ENCODE peak calls at places on chromosomes 7 and 10, in four cellular contexts. J is endodermal cell, R is left ventricle myocardium inferior, H is AG04450. C is an unnamed sample.

GRCh38 chr10:11631890-11632587 is 20.6 kb upstream of the USP6NL start:
- DNase-seq in J (no peak), R (no peak), H (no peak), C (no peak)

GRCh38 chr10:13056461-13057077 is 43.4 kb upstream of the OPTN start:
- DNase-seq in J (peak; percentile 69), H (peak; percentile 4), R (no peak), C (peak; percentile 43)

GRCh38 chr10:33347227-33347626 is 12.8 kb upstream of the NRP1 start:
- DNase-seq in H (no peak), J (no peak), R (no peak), C (no peak)

GRCh38 chr10:70906953-70907618 is 18.7 kb upstream of the PCBD1 start:
- DNase-seq in J (no peak), H (no peak), R (no peak), C (no peak)

GRCh38 chr7:28078036-28078901 is 102.3 kb downstream of the JAZF1 start:
- DNase-seq in R (no peak), H (no peak), J (no peak), C (no peak)

GRCh38 chr7:78714302-78714857 is 739.1 kb downstream of the MAGI2 start:
- DNase-seq in R (no peak), J (no peak), H (no peak), C (no peak)

GRCh38 chr7:8155836-8156235 is 106.1 kb downstream of the ICA1 start:
- DNase-seq in R (no peak), H (no peak), J (no peak), C (no peak)

GRCh38 chr7:1197997-1198632 is 34.6 kb upstream of the UNCX start:
- DNase-seq in J (no peak), R (no peak), H (peak; percentile 79), C (no peak)

GRCh38 chr10:96614515-96614914 is 27.7 kb upstream of the TM9SF3 start:
- DNase-seq in J (no peak), R (no peak), H (peak; percentile 15), C (no peak)

GRCh38 chr7:103446046-103446520 is at the start of gene SLC26A5:
- DNase-seq in H (no peak), R (no peak), J (peak; percentile 89), C (peak; percentile 25)

GRCh38 chr7:50505553-50505952 is 55.4 kb upstream of the FIGNL1 start:
- DNase-seq in H (no peak), R (no peak), J (no peak), C (no peak)

GRCh38 chr10:101938316-101939272 is 95.0 kb upstream of the KCNIP2 start:
- DNase-seq in R (no peak), J (no peak), H (peak; percentile 82), C (peak; percentile 19)

GRCh38 chr7:102106625-102107024 is 180.0 kb upstream of the SH2B2 start:
- DNase-seq in J (peak; percentile 35), H (no peak), R (no peak), C (no peak)

GRCh38 chr7:127251458-127252379 is 1.0 kb downstream of the GRM8 start:
- DNase-seq in H (no peak), J (peak; percentile 73), R (no peak), C (no peak)

GRCh38 chr10:70773965-70774809 is 11.0 kb downstream of the TBATA start:
- DNase-seq in J (peak; percentile 38), R (no peak), H (no peak), C (peak; percentile 9)

GRCh38 chr10:48770558-48771089 is 86.0 kb downstream of the WDFY4 start:
- DNase-seq in H (no peak), R (no peak), J (no peak), C (no peak)

GRCh38 chr7:17674956-17675300 is 265.4 kb downstream of the SNX13 start:
- DNase-seq in J (no peak), H (no peak), R (no peak), C (no peak)

GRCh38 chr7:129882531-129882930 is 70.2 kb downstream of the UBE2H start:
- DNase-seq in R (no peak), J (no peak), H (no peak), C (no peak)

GRCh38 chr7:22561895-22562593 is 62.1 kb upstream of the STEAP1B start:
- DNase-seq in J (peak; percentile 71), H (no peak), R (no peak), C (no peak)

GRCh38 chr7:55109384-55110167 is 90.8 kb downstream of the EGFR start:
- DNase-seq in H (no peak), R (no peak), J (no peak), C (no peak)

GRCh38 chr10:75407716-75408511 is 6.3 kb upstream of the ZNF503 start:
- DNase-seq in H (no peak), J (peak; percentile 83), R (peak; percentile 60), C (peak; percentile 57)

GRCh38 chr7:79709574-79710409 is 256.3 kb upstream of the MAGI2 start:
- DNase-seq in H (no peak), J (peak; percentile 54), R (no peak), C (no peak)

GRCh38 chr10:63286754-63287264 is 153.7 kb downstream of the NRBF2 start:
- DNase-seq in H (no peak), R (no peak), J (no peak), C (no peak)

GRCh38 chr7:136533732-136534131 is 334.7 kb upstream of the CHRM2 start:
- DNase-seq in J (peak; percentile 69), R (no peak), H (no peak), C (no peak)

GRCh38 chr7:44103941-44104879 is at the start of gene AEBP1:
- DNase-seq in R (no peak), H (no peak), J (peak; percentile 86), C (no peak)

GRCh38 chr10:78038105-78038504 is 4.4 kb downstream of the RPS24 start:
- DNase-seq in H (no peak), J (no peak), R (no peak), C (no peak)
- H3K27ac ChIP-seq in H (no peak overlapping the region), J (no peak overlapping the region), R (no peak overlapping the region), C (no peak overlapping the region)

DNA sequence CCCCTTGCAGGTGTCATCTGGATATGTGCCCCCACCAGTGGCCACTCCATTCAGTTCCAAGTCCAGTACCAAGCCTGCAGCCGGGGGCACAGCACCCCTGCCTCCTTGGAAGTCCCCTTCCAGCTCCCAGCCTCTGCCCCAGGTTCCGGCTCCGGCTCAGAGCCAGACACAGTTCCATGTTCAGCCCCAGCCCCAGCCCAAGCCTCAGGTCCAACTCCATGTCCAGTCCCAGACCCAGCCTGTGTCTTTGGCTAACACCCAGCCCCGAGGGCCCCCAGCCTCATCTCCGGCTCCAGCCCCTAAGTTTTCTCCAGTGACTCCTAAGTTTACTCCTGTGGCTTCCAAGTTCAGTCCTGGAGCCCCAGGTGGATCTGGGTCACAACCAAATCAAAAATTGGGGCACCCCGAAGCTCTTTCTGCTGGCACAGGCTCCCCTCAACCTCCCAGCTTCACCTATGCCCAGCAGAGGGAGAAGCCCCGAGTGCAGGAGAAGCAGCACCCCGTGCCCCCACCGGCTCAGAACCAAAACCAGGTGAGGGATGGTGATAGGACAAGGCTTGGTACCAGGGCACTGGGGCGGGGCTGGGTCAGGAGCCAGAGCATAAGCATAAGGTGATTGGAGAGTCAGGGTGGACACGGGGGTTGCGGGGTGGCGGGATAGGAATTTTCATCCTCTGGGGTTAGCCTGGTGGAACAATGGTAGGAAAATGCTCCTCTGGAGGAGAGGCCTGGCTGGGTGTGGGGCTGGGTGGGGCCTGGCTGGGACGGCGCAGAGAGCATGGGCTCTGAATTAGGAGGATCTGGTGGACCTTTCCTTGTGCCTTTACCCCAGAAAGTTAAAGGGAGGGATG is 1.9 kb downstream of the ZYX start:
- DNase-seq in R (no peak), J (peak; percentile 43), H (no peak), C (no peak)
- H3K27ac ChIP-seq in R (peak overlapping the region; percentile 99), J (no peak overlapping the region), H (peak overlapping the region; percentile 39), C (peak overlapping the region; percentile 90)

DNA sequence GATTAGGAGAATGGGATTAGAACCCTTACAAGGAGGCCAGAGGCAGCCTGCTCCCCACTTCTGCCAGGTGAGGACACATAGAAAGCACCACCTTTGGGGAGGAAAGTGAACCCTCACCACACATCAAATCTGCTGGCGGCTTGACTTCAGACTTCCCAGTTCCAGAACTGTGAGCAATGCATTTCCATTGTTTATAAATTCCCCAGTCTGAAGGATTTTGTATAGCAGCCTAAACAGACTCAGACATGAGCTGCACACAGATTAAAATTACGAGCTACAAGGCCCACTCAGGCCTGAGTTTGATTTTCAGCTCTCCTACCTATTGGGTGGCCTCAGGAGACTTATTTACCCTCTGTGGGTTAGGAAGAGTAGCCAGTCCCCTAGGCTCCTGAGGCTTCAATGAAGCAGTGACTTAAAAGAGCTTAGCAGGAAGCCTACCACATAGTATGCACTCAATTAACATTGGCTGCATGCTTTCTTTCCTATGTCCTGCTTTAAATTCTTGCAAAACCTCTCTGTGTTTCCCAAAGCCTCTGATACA is 350.7 kb upstream of the ZMIZ1 start:
- DNase-seq in J (no peak), H (no peak), R (no peak), C (no peak)
- H3K27ac ChIP-seq in J (no peak overlapping the region), H (peak overlapping the region; percentile 57), R (no peak overlapping the region), C (no peak overlapping the region)

DNA sequence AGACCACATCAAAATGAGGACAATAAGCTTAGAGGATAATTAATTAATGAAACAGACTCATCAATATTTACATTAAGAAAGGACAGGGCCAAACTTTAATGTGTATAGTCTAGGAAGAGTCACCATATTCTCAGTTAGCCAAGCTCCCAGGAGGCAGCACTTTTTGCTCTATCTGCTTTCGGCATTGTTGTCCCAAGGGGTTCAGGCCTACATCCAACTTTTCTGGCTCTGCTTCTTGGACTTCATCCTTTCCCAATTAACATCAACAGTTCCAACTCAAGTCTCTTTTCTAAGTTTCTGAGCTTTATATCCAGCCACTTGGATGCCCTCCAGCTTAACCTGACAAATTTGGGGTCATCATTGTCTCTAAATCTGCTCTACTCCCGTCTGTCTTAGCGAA is 42.8 kb downstream of the GLI3 start:
- DNase-seq in R (no peak), J (no peak), H (no peak), C (peak; percentile 17)
- H3K27ac ChIP-seq in R (no peak overlapping the region), J (peak overlapping the region; percentile 20), H (no peak overlapping the region), C (no peak overlapping the region)

GRCh38 chr10:92146781-92147180 is 144.1 kb downstream of the CPEB3 start:
- DNase-seq in R (no peak), H (no peak), J (no peak), C (no peak)
- H3K27ac ChIP-seq in R (peak overlapping the region; percentile 64), H (no peak overlapping the region), J (no peak overlapping the region), C (no peak overlapping the region)

GRCh38 chr10:124618674-124619073 is 125.5 kb downstream of the FAM53B start:
- DNase-seq in H (no peak), R (no peak), J (no peak), C (no peak)

GRCh38 chr10:124621637-124622036 is 122.5 kb downstream of the FAM53B start:
- DNase-seq in R (no peak), J (no peak), H (no peak), C (no peak)

GRCh38 chr10:124616836-124617130 is 127.4 kb downstream of the FAM53B start:
- DNase-seq in R (no peak), J (no peak), H (no peak), C (no peak)

GRCh38 chr10:124619802-124620490 is 124.2 kb downstream of the FAM53B start:
- DNase-seq in R (no peak), H (no peak), J (no peak), C (no peak)

GRCh38 chr10:124619195-124619594 is 125.0 kb downstream of the FAM53B start:
- DNase-seq in R (no peak), J (no peak), H (no peak), C (no peak)
- H3K27ac ChIP-seq in R (no peak overlapping the region), J (no peak overlapping the region), H (peak overlapping the region; percentile 11), C (no peak overlapping the region)

GRCh38 chr10:30154561-30154960 is 95.2 kb upstream of the JCAD start:
- DNase-seq in J (no peak), H (no peak), R (no peak), C (no peak)
- H3K27ac ChIP-seq in J (no peak overlapping the region), H (no peak overlapping the region), R (peak overlapping the region; percentile 76), C (no peak overlapping the region)

C was measured in testis.